ENCODE peak calls at places on chromosomes 2 and 18, in six cellular contexts. E is aorta, Z is PC-9, F is GM23338, U is A549, B is WERI-Rb-1. L is an unnamed sample.

GRCh38 chr2:234839285-234839684 is 112.5 kb upstream of the SH3BP4 start:
- DNase-seq in Z (peak), E (no peak), F (no peak), B (no peak), U (peak), L (no peak)

GRCh38 chr2:33131108-33131507 is 184.4 kb downstream of the LTBP1 start:
- DNase-seq in U (no peak), B (no peak), Z (no peak), F (no peak), E (no peak), L (no peak)

GRCh38 chr18:58095251-58095650 is 51.2 kb downstream of the NEDD4L start:
- DNase-seq in F (peak), U (no peak), B (peak), Z (no peak), E (no peak), L (no peak)

GRCh38 chr2:101124684-101125366 is 26.4 kb downstream of the TBC1D8 start:
- DNase-seq in E (peak), F (no peak), U (peak), B (no peak), Z (peak), L (no peak)

GRCh38 chr2:222672068-222672401 is 577 bp downstream of the MOGAT1 start:
- DNase-seq in E (no peak), B (no peak), F (peak), Z (no peak), U (no peak), L (no peak)

GRCh38 chr2:152421521-152422367 is 86.8 kb downstream of the FMNL2 start:
- DNase-seq in E (peak), F (no peak), U (peak), B (no peak), Z (peak), L (no peak)

GRCh38 chr2:153477096-153477555 is 1.4 kb downstream of the RPRM start:
- DNase-seq in U (no peak), E (no peak), Z (no peak), B (peak), F (peak), L (no peak)

GRCh38 chr18:48228301-48228715 is 180.9 kb downstream of the ZBTB7C start:
- DNase-seq in E (peak), Z (peak), F (no peak), U (no peak), B (no peak), L (no peak)

GRCh38 chr2:41698787-41699422 is 348.9 kb upstream of the PKDCC start:
- DNase-seq in B (peak), E (peak), Z (no peak), F (peak), U (peak), L (no peak)

GRCh38 chr18:74840492-74841167 is 243.0 kb downstream of the ZNF407 start:
- DNase-seq in U (peak), Z (peak), E (no peak), B (no peak), F (no peak), L (no peak)

GRCh38 chr2:47043142-47043890 is 111.8 kb downstream of the STPG4 start:
- DNase-seq in B (peak), U (peak), F (peak), Z (peak), E (peak), L (no peak)

GRCh38 chr2:235171511-235172130 is 219.8 kb downstream of the SH3BP4 start:
- DNase-seq in F (no peak), B (no peak), U (peak), E (no peak), Z (peak), L (no peak)

GRCh38 chr2:8514748-8515389 is 167.0 kb upstream of the ID2 start:
- DNase-seq in Z (no peak), E (no peak), F (no peak), U (no peak), B (no peak), L (no peak)

GRCh38 chr2:137764638-137765037 is 199.6 kb upstream of the HNMT start:
- DNase-seq in E (no peak), U (no peak), Z (no peak), F (no peak), B (peak), L (no peak)

GRCh38 chr2:224114428-224114827 is 75.3 kb upstream of the SERPINE2 start:
- DNase-seq in B (no peak), E (no peak), U (no peak), Z (no peak), F (no peak), L (no peak)

GRCh38 chr18:11785444-11786055 is 65.7 kb upstream of the CHMP1B start:
- DNase-seq in F (peak), E (no peak), Z (no peak), U (no peak), B (no peak), L (no peak)

GRCh38 chr2:11370377-11371098 is 26.1 kb upstream of the ROCK2 start:
- DNase-seq in B (no peak), E (no peak), U (peak), F (no peak), Z (peak), L (no peak)

GRCh38 chr2:70684846-70685622 is 83.0 kb downstream of the ADD2 start:
- DNase-seq in Z (no peak), U (no peak), B (peak), E (no peak), F (no peak), L (no peak)

GRCh38 chr2:28322051-28322450 is 70.6 kb upstream of the FOSL2 start:
- DNase-seq in B (no peak), U (no peak), E (no peak), Z (no peak), F (no peak), L (no peak)

GRCh38 chr2:230793573-230794359 is 71.0 kb upstream of the ITM2C start:
- DNase-seq in E (peak), B (no peak), U (peak), Z (peak), F (no peak), L (peak)

GRCh38 chr2:230797515-230798495 is 66.9 kb upstream of the ITM2C start:
- DNase-seq in Z (no peak), U (no peak), E (no peak), B (no peak), F (no peak), L (no peak)

GRCh38 chr2:230796280-230796862 is 68.4 kb upstream of the ITM2C start:
- DNase-seq in B (no peak), Z (peak), F (no peak), U (no peak), E (no peak), L (no peak)

GRCh38 chr2:230795856-230796255 is 68.9 kb upstream of the ITM2C start:
- DNase-seq in F (no peak), U (no peak), E (no peak), B (no peak), Z (no peak), L (no peak)

GRCh38 chr2:230794472-230794871 is 70.3 kb upstream of the ITM2C start:
- DNase-seq in B (no peak), F (peak), Z (peak), U (no peak), E (no peak), L (no peak)
- H3K27ac ChIP-seq in B (no peak), F (peak), Z (peak), U (peak), E (peak), L (peak)

DNA sequence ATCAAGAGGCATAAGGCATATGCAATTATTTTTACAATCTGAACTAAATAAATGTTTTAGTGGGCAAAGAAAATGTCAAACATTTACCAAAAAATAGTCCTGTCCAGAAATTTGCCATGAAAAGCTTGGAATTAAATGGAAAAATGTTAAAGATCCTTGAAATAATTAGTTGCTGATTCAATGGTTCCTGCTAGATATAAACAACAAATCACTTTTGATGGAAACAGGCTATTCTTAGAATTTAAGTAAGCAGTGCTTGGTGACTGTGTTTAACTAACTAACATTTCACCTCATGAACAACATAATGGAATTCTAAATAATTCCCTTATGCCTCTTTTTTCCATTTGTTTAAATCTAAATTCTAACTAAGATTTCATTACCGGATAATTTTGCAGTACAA is 3.9 kb downstream of the RND3 start:
- DNase-seq in B (no peak), F (no peak), U (no peak), Z (no peak), E (no peak), L (no peak)
- H3K4me3 ChIP-seq in B (no peak), F (peak), U (peak), Z (peak), E (no peak), L (no peak)

GRCh38 chr2:96969321-96969720 is 17.1 kb downstream of the FAM178B start:
- DNase-seq in B (no peak), U (no peak), E (no peak), Z (no peak), F (no peak), L (no peak)
- H3K27ac ChIP-seq in B (no peak), U (no peak), E (no peak), Z (no peak), F (no peak), L (no peak)

GRCh38 chr18:5891361-5892215 is 3.7 kb downstream of the TMEM200C start:
- DNase-seq in U (no peak), F (peak), E (no peak), B (no peak), Z (no peak), L (no peak)
- H3K4me3 ChIP-seq in U (no peak), F (peak), E (no peak), B (no peak), Z (no peak), L (no peak)

DNA sequence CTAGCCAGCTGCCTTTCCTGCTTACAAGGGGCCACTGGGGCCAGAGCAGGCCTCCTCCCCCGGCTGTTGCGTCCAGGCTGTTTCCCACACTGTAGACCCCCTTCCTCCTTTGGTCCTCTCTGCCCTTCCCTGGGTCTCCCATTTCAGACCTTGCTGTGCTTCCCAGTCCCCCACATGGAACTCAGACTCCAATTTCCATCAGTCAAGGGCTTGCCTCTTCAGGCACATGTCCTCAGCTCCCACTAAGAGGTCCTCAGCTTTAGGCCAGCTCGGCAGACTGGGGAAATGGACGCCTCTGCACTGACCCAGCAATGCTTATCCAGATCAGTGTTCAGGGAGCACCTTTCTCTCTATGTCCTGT is 98.0 kb upstream of the BZW1 start:
- DNase-seq in F (no peak), Z (no peak), B (no peak), E (no peak), U (no peak), L (no peak)
- H3K27ac ChIP-seq in F (peak), Z (peak), B (no peak), E (peak), U (peak), L (peak)

GRCh38 chr2:173216668-173217067 is 138.0 kb upstream of the CDCA7 start:
- DNase-seq in Z (no peak), B (no peak), E (no peak), U (no peak), F (no peak), L (no peak)
- H3K4me3 ChIP-seq in Z (no peak), B (peak), E (no peak), U (no peak), F (no peak), L (no peak)

GRCh38 chr18:10122116-10122515 is 208.3 kb downstream of the VAPA start:
- DNase-seq in B (peak), F (no peak), U (no peak), Z (peak), E (no peak), L (no peak)
- H3K27ac ChIP-seq in B (no peak), F (no peak), U (no peak), Z (no peak), E (no peak), L (no peak)

GRCh38 chr2:96918754-96919550 is 49.1 kb upstream of the SEMA4C start:
- DNase-seq in U (no peak), Z (no peak), E (peak), F (no peak), B (no peak), L (no peak)

GRCh38 chr2:96914332-96914731 is 44.5 kb upstream of the SEMA4C start:
- DNase-seq in Z (no peak), B (no peak), E (no peak), F (no peak), U (no peak), L (no peak)

GRCh38 chr2:96918092-96918753 is 48.3 kb upstream of the SEMA4C start:
- DNase-seq in F (no peak), Z (no peak), E (no peak), U (no peak), B (no peak), L (no peak)

GRCh38 chr2:96917008-96917575 is 47.2 kb upstream of the SEMA4C start:
- DNase-seq in Z (no peak), F (no peak), U (no peak), E (no peak), B (no peak), L (peak)

DNA sequence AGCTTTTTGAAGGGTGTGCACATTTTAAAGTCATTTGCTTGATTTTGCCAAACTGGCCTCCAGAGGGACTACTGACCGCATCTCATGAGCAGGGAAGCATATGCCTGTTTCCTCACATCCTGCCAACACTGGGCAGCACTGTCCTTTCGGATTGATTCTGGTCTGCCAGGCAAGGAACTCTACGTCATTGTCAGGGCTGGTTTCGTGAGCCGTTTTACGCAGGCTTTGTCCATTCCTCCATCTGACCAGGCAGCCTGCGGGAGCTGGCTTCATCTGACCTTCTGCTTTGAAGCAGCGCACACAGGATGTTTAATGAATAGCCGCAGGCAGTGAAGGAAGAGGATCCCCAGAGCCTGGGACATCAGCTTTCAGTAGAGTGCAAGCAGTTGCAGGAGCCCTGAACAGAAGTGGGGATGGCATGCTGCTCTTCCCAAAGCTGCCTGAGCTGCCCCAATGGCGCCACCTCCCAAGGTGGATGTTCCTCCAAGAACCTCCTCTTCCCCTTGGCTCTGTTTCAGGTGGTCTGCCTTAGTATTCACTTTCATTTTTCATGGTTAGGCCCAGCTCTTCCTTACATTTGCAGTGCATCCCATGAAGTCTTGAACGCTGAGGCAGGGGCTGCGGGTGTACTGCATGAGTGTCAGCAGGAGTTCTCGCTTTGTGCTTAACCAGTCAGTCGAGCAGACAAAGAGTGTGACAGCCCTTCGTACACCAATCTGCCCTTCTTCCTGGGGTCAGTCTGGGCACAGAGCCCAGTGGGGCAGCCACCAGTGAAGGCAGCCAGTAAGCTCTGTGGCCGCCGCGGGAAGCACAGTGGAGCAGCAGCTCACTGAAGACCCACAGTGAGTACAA is 46.5 kb upstream of the SEMA4C start:
- DNase-seq in Z (no peak), E (no peak), F (no peak), U (no peak), B (no peak), L (no peak)
- H3K4me3 ChIP-seq in Z (no peak), E (no peak), F (no peak), U (no peak), B (no peak), L (no peak)

GRCh38 chr2:192153561-192153960 is 41.2 kb downstream of the TMEFF2 start:
- DNase-seq in B (no peak), F (no peak), U (no peak), E (no peak), Z (no peak), L (no peak)
- H3K27ac ChIP-seq in B (no peak), F (no peak), U (no peak), E (no peak), Z (no peak), L (no peak)

DNA sequence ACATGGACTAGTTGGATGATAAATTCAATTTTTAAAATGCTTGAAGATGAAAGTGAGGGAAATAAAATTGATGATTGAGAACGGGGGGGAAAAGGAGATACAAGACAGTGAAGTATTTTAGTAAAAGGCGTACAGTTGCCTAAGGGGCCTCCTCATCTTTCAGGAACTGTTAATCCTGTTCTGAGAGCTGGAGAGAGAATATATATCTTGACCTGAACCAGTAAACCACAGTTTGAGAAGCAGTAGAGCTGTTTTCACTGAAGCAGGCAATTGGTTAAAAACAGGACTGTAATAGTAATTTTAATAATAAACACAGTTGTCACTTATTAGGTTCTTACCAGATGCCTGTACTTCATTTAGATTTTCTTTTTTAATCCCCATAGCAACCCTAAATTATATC is 137.5 kb downstream of the MAP3K20 start:
- DNase-seq in B (no peak), F (no peak), E (no peak), Z (no peak), U (no peak), L (no peak)
- H3K4me3 ChIP-seq in B (no peak), F (no peak), E (no peak), Z (no peak), U (no peak), L (no peak)